ENCODE peak calls at places on chromosomes 6 and 20, in eight cellular contexts. One of them, this sample, is unnamed.

GRCh38 chr6:27161946-27162603 is 85.4 kb upstream of the PRSS16 start:
- DNase-seq in mammary epithelial cell: peak
- DNase-seq in HFFc6: peak
- DNase-seq in A673: peak
- DNase-seq in HFF-Myc: peak
- DNase-seq in activated CD4-positive, alpha-beta T cell treated with anti-CD3 and anti-CD28 coated beads for 36 hours: peak
- DNase-seq in stimulated activated CD4-positive, alpha-beta T cell treated with anti-CD3 and anti-CD28 coated beads, Interleukin-15, amount 100 ng/mL, for 24 hours: peak
- DNase-seq in fibroblast of mammary gland: peak
- DNase-seq in this sample: peak

GRCh38 chr20:40860487-40860902 is 168.1 kb upstream of the TOP1 start:
- DNase-seq in A673: no peak
- DNase-seq in HFFc6: peak
- DNase-seq in mammary epithelial cell: peak
- DNase-seq in stimulated activated CD4-positive, alpha-beta T cell treated with anti-CD3 and anti-CD28 coated beads, Interleukin-15, amount 100 ng/mL, for 24 hours: no peak
- DNase-seq in HFF-Myc: peak
- DNase-seq in activated CD4-positive, alpha-beta T cell treated with anti-CD3 and anti-CD28 coated beads for 36 hours: no peak
- DNase-seq in fibroblast of mammary gland: peak
- DNase-seq in this sample: no peak

GRCh38 chr6:17904491-17905120 is 82.8 kb downstream of the KIF13A start:
- DNase-seq in stimulated activated CD4-positive, alpha-beta T cell treated with anti-CD3 and anti-CD28 coated beads, Interleukin-15, amount 100 ng/mL, for 24 hours: no peak
- DNase-seq in mammary epithelial cell: no peak
- DNase-seq in A673: no peak
- DNase-seq in HFF-Myc: no peak
- DNase-seq in fibroblast of mammary gland: no peak
- DNase-seq in HFFc6: no peak
- DNase-seq in activated CD4-positive, alpha-beta T cell treated with anti-CD3 and anti-CD28 coated beads for 36 hours: no peak
- DNase-seq in this sample: no peak

GRCh38 chr6:109747216-109747615 is 56.1 kb downstream of the FIG4 start:
- DNase-seq in A673: no peak
- DNase-seq in activated CD4-positive, alpha-beta T cell treated with anti-CD3 and anti-CD28 coated beads for 36 hours: no peak
- DNase-seq in fibroblast of mammary gland: no peak
- DNase-seq in HFFc6: no peak
- DNase-seq in mammary epithelial cell: no peak
- DNase-seq in HFF-Myc: no peak
- DNase-seq in stimulated activated CD4-positive, alpha-beta T cell treated with anti-CD3 and anti-CD28 coated beads, Interleukin-15, amount 100 ng/mL, for 24 hours: no peak
- DNase-seq in this sample: no peak

GRCh38 chr20:5031206-5031557 is 29.9 kb upstream of the SLC23A2 start:
- DNase-seq in stimulated activated CD4-positive, alpha-beta T cell treated with anti-CD3 and anti-CD28 coated beads, Interleukin-15, amount 100 ng/mL, for 24 hours: no peak
- DNase-seq in activated CD4-positive, alpha-beta T cell treated with anti-CD3 and anti-CD28 coated beads for 36 hours: no peak
- DNase-seq in fibroblast of mammary gland: no peak
- DNase-seq in mammary epithelial cell: no peak
- DNase-seq in HFFc6: no peak
- DNase-seq in A673: no peak
- DNase-seq in HFF-Myc: no peak
- DNase-seq in this sample: no peak

GRCh38 chr6:12034831-12035230 is 22.7 kb downstream of the HIVEP1 start:
- DNase-seq in A673: no peak
- DNase-seq in activated CD4-positive, alpha-beta T cell treated with anti-CD3 and anti-CD28 coated beads for 36 hours: no peak
- DNase-seq in HFFc6: no peak
- DNase-seq in HFF-Myc: no peak
- DNase-seq in mammary epithelial cell: no peak
- DNase-seq in fibroblast of mammary gland: no peak
- DNase-seq in stimulated activated CD4-positive, alpha-beta T cell treated with anti-CD3 and anti-CD28 coated beads, Interleukin-15, amount 100 ng/mL, for 24 hours: no peak
- DNase-seq in this sample: no peak

GRCh38 chr20:45781391-45781931 is 10.2 kb downstream of the WFDC3 start:
- DNase-seq in fibroblast of mammary gland: peak
- DNase-seq in HFFc6: peak
- DNase-seq in activated CD4-positive, alpha-beta T cell treated with anti-CD3 and anti-CD28 coated beads for 36 hours: no peak
- DNase-seq in stimulated activated CD4-positive, alpha-beta T cell treated with anti-CD3 and anti-CD28 coated beads, Interleukin-15, amount 100 ng/mL, for 24 hours: no peak
- DNase-seq in A673: no peak
- DNase-seq in HFF-Myc: peak
- DNase-seq in mammary epithelial cell: peak
- DNase-seq in this sample: no peak

GRCh38 chr20:10739575-10739974 is 65.8 kb upstream of the JAG1 start:
- DNase-seq in A673: no peak
- DNase-seq in fibroblast of mammary gland: no peak
- DNase-seq in HFF-Myc: no peak
- DNase-seq in HFFc6: no peak
- DNase-seq in activated CD4-positive, alpha-beta T cell treated with anti-CD3 and anti-CD28 coated beads for 36 hours: no peak
- DNase-seq in mammary epithelial cell: peak
- DNase-seq in stimulated activated CD4-positive, alpha-beta T cell treated with anti-CD3 and anti-CD28 coated beads, Interleukin-15, amount 100 ng/mL, for 24 hours: no peak
- DNase-seq in this sample: no peak

GRCh38 chr6:4084444-4085328 is 5.7 kb upstream of the FAM217A start:
- DNase-seq in A673: no peak
- DNase-seq in mammary epithelial cell: no peak
- DNase-seq in activated CD4-positive, alpha-beta T cell treated with anti-CD3 and anti-CD28 coated beads for 36 hours: no peak
- DNase-seq in HFFc6: no peak
- DNase-seq in HFF-Myc: no peak
- DNase-seq in stimulated activated CD4-positive, alpha-beta T cell treated with anti-CD3 and anti-CD28 coated beads, Interleukin-15, amount 100 ng/mL, for 24 hours: no peak
- DNase-seq in fibroblast of mammary gland: no peak
- DNase-seq in this sample: peak